ENCODE peak calls at places on chromosomes 3 and 15, in ten cellular contexts. M is cardiac fibroblast, R is AG04450, Z is coronary artery, A is A549, P is heart right ventricle, C is epithelial cell of esophagus, D is left ventricle myocardium inferior, Y is HCT116, S is cardiac muscle cell. H is an unnamed sample.

GRCh38 chr3:194266658-194267005 is 84.5 kb downstream of the CPN2 start:
- DNase-seq in D (no peak), M (no peak), Y (no peak), C (no peak), Z (peak), A (no peak), S (no peak), P (no peak), R (no peak), H (no peak)

GRCh38 chr15:73989001-73989798 is 2.9 kb downstream of the STOML1 start:
- DNase-seq in D (no peak), Z (no peak), P (no peak), A (no peak), R (peak), C (peak), Y (peak), M (peak), S (peak), H (peak)

GRCh38 chr3:153219147-153219546 is 57.1 kb downstream of the RAP2B start:
- DNase-seq in D (no peak), C (peak), S (peak), Y (no peak), A (no peak), M (peak), P (no peak), Z (no peak), R (no peak), H (no peak)

GRCh38 chr3:65177879-65178484 is 490.2 kb upstream of the ADAMTS9 start:
- DNase-seq in D (no peak), S (peak), P (no peak), Y (no peak), M (peak), A (no peak), C (no peak), R (no peak), Z (no peak), H (no peak)

GRCh38 chr3:185320949-185321348 is 42.0 kb upstream of the MAP3K13 start:
- DNase-seq in C (no peak), R (no peak), D (no peak), A (no peak), Y (no peak), S (no peak), M (no peak), Z (no peak), P (no peak), H (no peak)

GRCh38 chr3:53677406-53677805 is 168.8 kb downstream of the CHDH start:
- DNase-seq in Y (no peak), S (no peak), C (no peak), D (no peak), P (no peak), R (no peak), M (no peak), Z (no peak), A (no peak), H (no peak)

GRCh38 chr3:130488288-130488687 is 28.7 kb upstream of the COL6A6 start:
- DNase-seq in M (no peak), S (peak), Y (no peak), P (no peak), C (no peak), D (no peak), R (no peak), A (no peak), Z (no peak), H (no peak)

GRCh38 chr15:101441706-101442105 is 47.8 kb downstream of the PCSK6 start:
- DNase-seq in S (no peak), Z (no peak), R (no peak), C (no peak), Y (no peak), D (no peak), M (no peak), A (no peak), P (no peak), H (no peak)

GRCh38 chr15:94387854-94388441 is 156.6 kb downstream of the MCTP2 start:
- DNase-seq in C (no peak), A (no peak), Z (no peak), D (no peak), S (no peak), R (no peak), M (no peak), P (no peak), Y (no peak), H (no peak)

DNA sequence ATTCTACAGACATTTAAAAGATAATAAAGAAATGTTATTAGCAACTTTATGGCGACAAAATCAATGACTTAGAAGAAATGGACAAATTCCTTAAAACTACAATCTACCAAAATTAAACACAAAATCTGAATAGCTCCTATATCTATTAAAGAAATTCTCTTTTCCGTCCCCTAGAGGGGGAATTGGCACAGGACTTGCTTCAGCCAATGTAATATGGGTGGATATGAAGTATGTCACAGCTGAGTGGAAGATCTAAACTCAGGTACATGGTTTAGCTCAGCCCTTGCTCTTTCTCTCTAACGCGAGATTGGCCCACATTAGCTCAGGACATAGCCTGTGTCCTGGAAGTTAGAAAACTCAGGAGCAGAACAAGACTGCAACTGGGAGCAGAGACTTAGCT is 79.3 kb downstream of the DNAH12 start:
- DNase-seq in A (no peak), S (peak), Y (peak), R (no peak), M (peak), C (peak), P (no peak), Z (no peak), D (no peak), H (no peak)
- TF ChIP-seq CTCF in A (no peak), S (peak), Y (peak), R (peak), M (no peak), C (no peak), P (no peak), Z (no peak), D (no peak), H (no peak)

GRCh38 chr3:44337253-44337652 is 1.3 kb upstream of the TCAIM start:
- DNase-seq in C (no peak), R (no peak), Z (no peak), S (no peak), Y (no peak), D (no peak), A (no peak), P (no peak), M (peak), H (no peak)
- TF ChIP-seq CTCF in C (peak), R (peak), Z (no peak), S (no peak), Y (no peak), D (no peak), A (no peak), P (no peak), M (no peak), H (no peak)

DNA sequence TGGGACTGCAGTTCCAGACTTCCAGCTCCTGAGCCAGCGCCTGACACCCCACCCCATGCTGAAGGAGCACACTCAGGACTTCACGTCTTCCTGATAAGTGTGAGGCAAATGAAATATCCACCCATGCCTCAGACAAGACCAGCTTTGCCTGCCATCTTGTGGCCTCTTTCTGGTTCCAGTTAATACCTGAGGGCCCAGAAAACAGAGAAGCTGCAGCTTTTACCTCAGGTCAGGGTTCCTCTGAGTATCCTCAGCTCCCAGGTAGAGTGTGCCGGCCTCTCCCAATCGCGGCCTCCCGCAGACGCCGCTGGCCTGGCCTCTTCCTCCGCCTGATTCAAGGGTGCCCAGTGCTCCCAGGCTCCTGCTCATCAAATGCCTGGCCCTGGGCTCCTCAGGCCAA is 5.1 kb upstream of the KLHL6 start:
- DNase-seq in M (peak), A (no peak), D (no peak), Y (no peak), S (no peak), P (no peak), R (no peak), Z (no peak), C (peak), H (peak)
- TF ChIP-seq CTCF in M (no peak), A (no peak), D (peak), Y (no peak), S (no peak), P (peak), R (no peak), Z (no peak), C (peak), H (no peak)

DNA sequence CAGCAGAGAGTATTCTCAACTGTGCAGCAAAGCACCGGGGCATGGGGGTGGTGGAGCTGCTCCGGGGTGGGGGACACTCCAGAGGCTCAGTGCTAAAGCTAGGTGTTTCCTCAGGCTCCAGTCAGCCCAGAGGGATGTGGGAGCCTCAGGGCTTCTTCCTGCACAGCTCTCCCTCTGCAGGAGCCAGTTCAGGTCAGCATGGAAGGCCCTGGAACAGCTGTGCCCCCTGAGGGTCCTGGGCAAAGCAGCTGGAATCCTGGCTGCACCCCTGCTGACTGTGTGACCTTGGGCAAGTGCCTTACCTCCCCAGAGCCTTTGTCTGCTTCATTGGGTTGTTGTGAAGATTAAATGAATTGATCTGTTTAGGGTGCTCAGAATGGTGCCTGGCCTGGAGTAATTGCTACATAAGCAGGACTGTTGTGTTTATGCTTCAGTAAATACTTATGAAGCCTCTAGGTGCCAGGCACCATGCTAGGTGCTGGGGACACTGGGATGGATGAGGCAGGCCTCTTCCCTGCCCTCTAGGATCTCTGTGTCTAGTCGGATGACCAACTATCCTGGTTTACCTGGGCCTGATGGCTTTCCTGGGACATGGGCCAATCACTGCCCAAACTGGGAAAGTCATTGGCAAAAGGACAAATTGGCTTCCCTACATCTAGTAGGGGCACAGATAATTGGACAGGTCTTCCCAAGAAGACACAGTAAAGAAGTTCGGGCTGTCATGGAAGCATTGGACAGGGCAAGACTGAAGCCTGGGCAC is 64.2 kb upstream of the LCTL start:
- DNase-seq in A (no peak), Y (no peak), Z (peak), C (no peak), D (no peak), P (no peak), M (no peak), S (no peak), R (no peak), H (no peak)
- TF ChIP-seq CTCF in A (no peak), Y (no peak), Z (no peak), C (no peak), D (no peak), P (no peak), M (no peak), S (no peak), R (no peak), H (no peak)

GRCh38 chr15:98649621-98649995 is 1.3 kb downstream of the IGF1R start:
- DNase-seq in Y (no peak), R (no peak), A (peak), D (peak), Z (peak), M (peak), P (peak), S (no peak), C (no peak), H (peak)
- TF ChIP-seq CTCF in Y (no peak), R (peak), A (no peak), D (peak), Z (no peak), M (peak), P (no peak), S (peak), C (no peak), H (no peak)

DNA sequence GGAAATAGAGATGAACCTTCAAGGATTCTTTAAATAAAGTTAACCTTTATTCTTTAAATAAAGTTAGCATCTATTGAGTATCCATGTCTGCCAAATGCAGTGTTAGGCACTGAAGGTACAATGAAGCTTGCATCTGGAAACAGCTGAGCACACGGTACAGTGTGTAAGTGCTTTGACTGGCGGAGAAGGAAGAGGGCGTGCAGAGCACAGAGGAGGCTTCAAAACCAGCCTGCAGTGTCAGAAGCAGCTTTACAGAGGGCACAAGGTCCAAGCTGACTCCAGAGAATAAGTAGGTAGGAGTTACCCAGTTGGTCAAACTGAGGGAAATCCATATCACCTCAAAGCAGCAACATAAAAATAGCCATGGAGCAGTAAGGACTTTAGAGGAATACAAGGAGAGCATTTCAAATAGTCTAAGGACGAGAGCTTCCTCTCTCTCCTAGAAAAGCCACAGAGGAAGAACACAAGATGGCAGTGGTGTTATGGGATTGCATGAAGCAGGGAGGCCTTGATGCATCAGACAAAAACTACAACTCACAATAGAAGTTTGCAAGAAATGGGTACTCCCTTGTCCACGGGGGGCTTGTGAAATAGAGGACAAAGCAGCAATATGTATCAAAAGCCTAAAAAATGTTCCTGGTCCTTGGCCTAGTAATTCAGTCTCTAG is 60.3 kb upstream of the PPP2R3A start:
- DNase-seq in Y (no peak), M (peak), R (no peak), P (no peak), D (no peak), A (no peak), Z (no peak), S (peak), C (peak), H (peak)
- TF ChIP-seq CTCF in Y (peak), M (peak), R (peak), P (peak), D (peak), A (no peak), Z (no peak), S (no peak), C (peak), H (peak)